ENCODE peak calls at places on chromosomes 12 and 14, in ten cellular contexts. One of them, this sample, is unnamed.

GRCh38 chr12:67681145-67681778 is 32.7 kb downstream of the DYRK2 start:
- DNase-seq in GM13977: no peak
- DNase-seq in central memory CD4-positive, alpha-beta T cell: no peak
- DNase-seq in activated CD4-positive, alpha-beta T cell treated with anti-CD3 and anti-CD28 coated beads, Interleukin-2, amount 10 ng/mL, durations not matched to agents 24 days and 14 days: no peak
- DNase-seq in NCI-H1105 treated with DMSO at 0.1 percent for 48 hours: no peak
- DNase-seq in activated naive CD8-positive, alpha-beta T cell treated with anti-CD3 and anti-CD28 coated beads, Interleukin-2, amount 50 U/mL, for 16 hours: no peak
- DNase-seq in cardiac fibroblast: peak
- DNase-seq in DMS153: no peak
- DNase-seq in HEK293T: no peak
- DNase-seq in MG63: peak
- DNase-seq in this sample: no peak

GRCh38 chr14:95491936-95492608 is 24.4 kb downstream of the SYNE3 start:
- DNase-seq in GM13977: no peak
- DNase-seq in central memory CD4-positive, alpha-beta T cell: no peak
- DNase-seq in activated CD4-positive, alpha-beta T cell treated with anti-CD3 and anti-CD28 coated beads, Interleukin-2, amount 10 ng/mL, durations not matched to agents 24 days and 14 days: no peak
- DNase-seq in NCI-H1105 treated with DMSO at 0.1 percent for 48 hours: no peak
- DNase-seq in activated naive CD8-positive, alpha-beta T cell treated with anti-CD3 and anti-CD28 coated beads, Interleukin-2, amount 50 U/mL, for 16 hours: no peak
- DNase-seq in cardiac fibroblast: no peak
- DNase-seq in DMS153: no peak
- DNase-seq in HEK293T: no peak
- DNase-seq in MG63: no peak
- DNase-seq in this sample: no peak

GRCh38 chr12:951166-951565 is 1.7 kb upstream of the RAD52 start:
- DNase-seq in GM13977: no peak
- DNase-seq in central memory CD4-positive, alpha-beta T cell: no peak
- DNase-seq in activated CD4-positive, alpha-beta T cell treated with anti-CD3 and anti-CD28 coated beads, Interleukin-2, amount 10 ng/mL, durations not matched to agents 24 days and 14 days: no peak
- DNase-seq in NCI-H1105 treated with DMSO at 0.1 percent for 48 hours: no peak
- DNase-seq in activated naive CD8-positive, alpha-beta T cell treated with anti-CD3 and anti-CD28 coated beads, Interleukin-2, amount 50 U/mL, for 16 hours: no peak
- DNase-seq in cardiac fibroblast: no peak
- DNase-seq in DMS153: no peak
- DNase-seq in HEK293T: no peak
- DNase-seq in MG63: no peak
- DNase-seq in this sample: no peak

GRCh38 chr12:86683568-86683991 is 427.4 kb upstream of the MGAT4C start:
- DNase-seq in GM13977: no peak
- DNase-seq in central memory CD4-positive, alpha-beta T cell: no peak
- DNase-seq in activated CD4-positive, alpha-beta T cell treated with anti-CD3 and anti-CD28 coated beads, Interleukin-2, amount 10 ng/mL, durations not matched to agents 24 days and 14 days: no peak
- DNase-seq in NCI-H1105 treated with DMSO at 0.1 percent for 48 hours: no peak
- DNase-seq in activated naive CD8-positive, alpha-beta T cell treated with anti-CD3 and anti-CD28 coated beads, Interleukin-2, amount 50 U/mL, for 16 hours: no peak
- DNase-seq in cardiac fibroblast: peak
- DNase-seq in DMS153: no peak
- DNase-seq in HEK293T: no peak
- DNase-seq in MG63: no peak
- DNase-seq in this sample: no peak

GRCh38 chr12:124174406-124174805 is 120.5 kb upstream of the RFLNA start:
- DNase-seq in GM13977: no peak
- DNase-seq in central memory CD4-positive, alpha-beta T cell: no peak
- DNase-seq in activated CD4-positive, alpha-beta T cell treated with anti-CD3 and anti-CD28 coated beads, Interleukin-2, amount 10 ng/mL, durations not matched to agents 24 days and 14 days: no peak
- DNase-seq in NCI-H1105 treated with DMSO at 0.1 percent for 48 hours: no peak
- DNase-seq in activated naive CD8-positive, alpha-beta T cell treated with anti-CD3 and anti-CD28 coated beads, Interleukin-2, amount 50 U/mL, for 16 hours: no peak
- DNase-seq in cardiac fibroblast: peak
- DNase-seq in DMS153: no peak
- DNase-seq in HEK293T: no peak
- DNase-seq in MG63: peak
- DNase-seq in this sample: no peak

GRCh38 chr12:21940549-21940948 is 677 bp downstream of the ABCC9 start:
- DNase-seq in GM13977: no peak
- DNase-seq in central memory CD4-positive, alpha-beta T cell: no peak
- DNase-seq in activated CD4-positive, alpha-beta T cell treated with anti-CD3 and anti-CD28 coated beads, Interleukin-2, amount 10 ng/mL, durations not matched to agents 24 days and 14 days: no peak
- DNase-seq in NCI-H1105 treated with DMSO at 0.1 percent for 48 hours: no peak
- DNase-seq in activated naive CD8-positive, alpha-beta T cell treated with anti-CD3 and anti-CD28 coated beads, Interleukin-2, amount 50 U/mL, for 16 hours: no peak
- DNase-seq in cardiac fibroblast: peak
- DNase-seq in DMS153: no peak
- DNase-seq in HEK293T: no peak
- DNase-seq in MG63: no peak
- DNase-seq in this sample: no peak

GRCh38 chr14:91385227-91385626 is 32.4 kb downstream of the CCDC88C start:
- DNase-seq in GM13977: no peak
- DNase-seq in central memory CD4-positive, alpha-beta T cell: no peak
- DNase-seq in activated CD4-positive, alpha-beta T cell treated with anti-CD3 and anti-CD28 coated beads, Interleukin-2, amount 10 ng/mL, durations not matched to agents 24 days and 14 days: no peak
- DNase-seq in NCI-H1105 treated with DMSO at 0.1 percent for 48 hours: no peak
- DNase-seq in activated naive CD8-positive, alpha-beta T cell treated with anti-CD3 and anti-CD28 coated beads, Interleukin-2, amount 50 U/mL, for 16 hours: no peak
- DNase-seq in cardiac fibroblast: no peak
- DNase-seq in DMS153: no peak
- DNase-seq in HEK293T: no peak
- DNase-seq in MG63: no peak
- DNase-seq in this sample: no peak

GRCh38 chr12:5511644-5512584 is 80.0 kb downstream of the NTF3 start:
- DNase-seq in GM13977: peak
- DNase-seq in central memory CD4-positive, alpha-beta T cell: no peak
- DNase-seq in activated CD4-positive, alpha-beta T cell treated with anti-CD3 and anti-CD28 coated beads, Interleukin-2, amount 10 ng/mL, durations not matched to agents 24 days and 14 days: no peak
- DNase-seq in NCI-H1105 treated with DMSO at 0.1 percent for 48 hours: no peak
- DNase-seq in activated naive CD8-positive, alpha-beta T cell treated with anti-CD3 and anti-CD28 coated beads, Interleukin-2, amount 50 U/mL, for 16 hours: no peak
- DNase-seq in cardiac fibroblast: no peak
- DNase-seq in DMS153: no peak
- DNase-seq in HEK293T: peak
- DNase-seq in MG63: peak
- DNase-seq in this sample: no peak

GRCh38 chr12:116434155-116435065 is 124.8 kb upstream of the MAP1LC3B2 start:
- DNase-seq in GM13977: no peak
- DNase-seq in central memory CD4-positive, alpha-beta T cell: no peak
- DNase-seq in activated CD4-positive, alpha-beta T cell treated with anti-CD3 and anti-CD28 coated beads, Interleukin-2, amount 10 ng/mL, durations not matched to agents 24 days and 14 days: no peak
- DNase-seq in NCI-H1105 treated with DMSO at 0.1 percent for 48 hours: no peak
- DNase-seq in activated naive CD8-positive, alpha-beta T cell treated with anti-CD3 and anti-CD28 coated beads, Interleukin-2, amount 50 U/mL, for 16 hours: no peak
- DNase-seq in cardiac fibroblast: peak
- DNase-seq in DMS153: peak
- DNase-seq in HEK293T: no peak
- DNase-seq in MG63: peak
- DNase-seq in this sample: no peak

GRCh38 chr14:21264025-21264801 is 5.0 kb downstream of the HNRNPC start:
- DNase-seq in GM13977: peak
- DNase-seq in central memory CD4-positive, alpha-beta T cell: peak
- DNase-seq in activated CD4-positive, alpha-beta T cell treated with anti-CD3 and anti-CD28 coated beads, Interleukin-2, amount 10 ng/mL, durations not matched to agents 24 days and 14 days: no peak
- DNase-seq in NCI-H1105 treated with DMSO at 0.1 percent for 48 hours: no peak
- DNase-seq in activated naive CD8-positive, alpha-beta T cell treated with anti-CD3 and anti-CD28 coated beads, Interleukin-2, amount 50 U/mL, for 16 hours: no peak
- DNase-seq in cardiac fibroblast: peak
- DNase-seq in DMS153: no peak
- DNase-seq in HEK293T: no peak
- DNase-seq in MG63: no peak
- DNase-seq in this sample: no peak

GRCh38 chr12:65074932-65075331 is 46.2 kb downstream of the WIF1 start:
- DNase-seq in GM13977: no peak
- DNase-seq in central memory CD4-positive, alpha-beta T cell: no peak
- DNase-seq in activated CD4-positive, alpha-beta T cell treated with anti-CD3 and anti-CD28 coated beads, Interleukin-2, amount 10 ng/mL, durations not matched to agents 24 days and 14 days: no peak
- DNase-seq in NCI-H1105 treated with DMSO at 0.1 percent for 48 hours: no peak
- DNase-seq in activated naive CD8-positive, alpha-beta T cell treated with anti-CD3 and anti-CD28 coated beads, Interleukin-2, amount 50 U/mL, for 16 hours: no peak
- DNase-seq in cardiac fibroblast: no peak
- DNase-seq in DMS153: no peak
- DNase-seq in HEK293T: no peak
- DNase-seq in MG63: no peak
- DNase-seq in this sample: no peak

GRCh38 chr12:110373025-110373876 is 30.3 kb downstream of the ANAPC7 start:
- DNase-seq in GM13977: no peak
- DNase-seq in central memory CD4-positive, alpha-beta T cell: no peak
- DNase-seq in activated CD4-positive, alpha-beta T cell treated with anti-CD3 and anti-CD28 coated beads, Interleukin-2, amount 10 ng/mL, durations not matched to agents 24 days and 14 days: no peak
- DNase-seq in NCI-H1105 treated with DMSO at 0.1 percent for 48 hours: no peak
- DNase-seq in activated naive CD8-positive, alpha-beta T cell treated with anti-CD3 and anti-CD28 coated beads, Interleukin-2, amount 50 U/mL, for 16 hours: no peak
- DNase-seq in cardiac fibroblast: no peak
- DNase-seq in DMS153: no peak
- DNase-seq in HEK293T: no peak
- DNase-seq in MG63: no peak
- DNase-seq in this sample: no peak